ENCODE peak calls at places on chromosomes 4 and X, in four cellular contexts. One of them, this sample, is unnamed.

GRCh38 chrX:134849390-134849789 is 141.4 kb upstream of the SMIM10 start:
- DNase-seq in fibroblast of the aortic adventitia: peak; percentile 55
- DNase-seq in GOT3: no peak
- DNase-seq in HEK293T: no peak
- DNase-seq in this sample: no peak

GRCh38 chrX:137051978-137052640 is 18.3 kb upstream of the GPR101 start:
- DNase-seq in HEK293T: peak; percentile 89
- DNase-seq in fibroblast of the aortic adventitia: peak; percentile 37
- DNase-seq in GOT3: peak; percentile 5
- DNase-seq in this sample: peak; percentile 28

GRCh38 chr4:91734682-91735081 is 569.1 kb upstream of the GRID2 start:
- DNase-seq in HEK293T: no peak
- DNase-seq in fibroblast of the aortic adventitia: no peak
- DNase-seq in GOT3: no peak
- DNase-seq in this sample: no peak

GRCh38 chr4:61442936-61443335 is 242.8 kb downstream of the ADGRL3 start:
- DNase-seq in fibroblast of the aortic adventitia: no peak
- DNase-seq in GOT3: no peak
- DNase-seq in HEK293T: no peak
- DNase-seq in this sample: no peak

GRCh38 chrX:118964252-118964651 is 10.2 kb upstream of the LONRF3 start:
- DNase-seq in fibroblast of the aortic adventitia: peak; percentile 25
- DNase-seq in HEK293T: no peak
- DNase-seq in GOT3: no peak
- DNase-seq in this sample: no peak

GRCh38 chrX:48794993-48795501 is 6.8 kb upstream of the HDAC6 start:
- DNase-seq in GOT3: no peak
- DNase-seq in HEK293T: no peak
- DNase-seq in fibroblast of the aortic adventitia: peak; percentile 64
- DNase-seq in this sample: no peak

GRCh38 chrX:151975228-151975593 is 735 bp upstream of the GABRE start:
- DNase-seq in HEK293T: no peak
- DNase-seq in fibroblast of the aortic adventitia: no peak
- DNase-seq in GOT3: no peak
- DNase-seq in this sample: no peak

GRCh38 chrX:129593137-129593536 is 53.1 kb downstream of the OCRL start:
- DNase-seq in fibroblast of the aortic adventitia: peak; percentile 63
- DNase-seq in HEK293T: no peak
- DNase-seq in GOT3: no peak
- DNase-seq in this sample: no peak

GRCh38 chr4:146643812-146644401 is 5.2 kb downstream of the POU4F2 start:
- DNase-seq in HEK293T: peak; percentile 39
- DNase-seq in GOT3: no peak
- DNase-seq in fibroblast of the aortic adventitia: peak; percentile 40
- DNase-seq in this sample: no peak

GRCh38 chrX:19865567-19866363 is 21.6 kb downstream of the SH3KBP1 start:
- DNase-seq in fibroblast of the aortic adventitia: no peak
- DNase-seq in GOT3: no peak
- DNase-seq in HEK293T: no peak
- DNase-seq in this sample: no peak

GRCh38 chr4:122894802-122895201 is 27.6 kb downstream of the NUDT6 start:
- DNase-seq in fibroblast of the aortic adventitia: no peak
- DNase-seq in HEK293T: no peak
- DNase-seq in GOT3: no peak
- DNase-seq in this sample: no peak

GRCh38 chrX:41670108-41670507 is 18.7 kb upstream of the GPR34 start:
- DNase-seq in fibroblast of the aortic adventitia: no peak
- DNase-seq in GOT3: no peak
- DNase-seq in HEK293T: no peak
- DNase-seq in this sample: no peak

GRCh38 chr4:39655866-39656265 is 17.2 kb upstream of the SMIM14 start:
- DNase-seq in fibroblast of the aortic adventitia: peak; percentile 12
- DNase-seq in HEK293T: no peak
- DNase-seq in GOT3: no peak
- DNase-seq in this sample: no peak

GRCh38 chr4:84529169-84529751 is 30.2 kb upstream of the NKX6-1 start:
- DNase-seq in GOT3: no peak
- DNase-seq in fibroblast of the aortic adventitia: peak; percentile 44
- DNase-seq in HEK293T: peak; percentile 30
- DNase-seq in this sample: no peak

GRCh38 chr4:93810340-93810992 is 18.1 kb upstream of the ATOH1 start:
- DNase-seq in fibroblast of the aortic adventitia: no peak
- DNase-seq in HEK293T: no peak
- DNase-seq in GOT3: no peak
- DNase-seq in this sample: no peak

GRCh38 chrX:24846551-24847170 is 152.9 kb downstream of the POLA1 start:
- DNase-seq in HEK293T: no peak
- DNase-seq in fibroblast of the aortic adventitia: peak; percentile 72
- DNase-seq in GOT3: no peak
- DNase-seq in this sample: no peak

GRCh38 chrX:129701624-129702069 is 37.1 kb upstream of the XPNPEP2 start:
- DNase-seq in fibroblast of the aortic adventitia: peak; percentile 92
- DNase-seq in GOT3: peak; percentile 6
- DNase-seq in HEK293T: no peak
- DNase-seq in this sample: no peak

GRCh38 chr4:167219090-167219489 is 15.2 kb downstream of the SPOCK3 start:
- DNase-seq in GOT3: no peak
- DNase-seq in fibroblast of the aortic adventitia: no peak
- DNase-seq in HEK293T: peak; percentile 6
- DNase-seq in this sample: no peak

GRCh38 chrX:1463581-1464281 is 11.0 kb upstream of the ASMTL start:
- DNase-seq in GOT3: no peak
- DNase-seq in HEK293T: no peak
- DNase-seq in fibroblast of the aortic adventitia: no peak
- DNase-seq in this sample: no peak

GRCh38 chr4:176967586-176967985 is 174.9 kb upstream of the VEGFC start:
- DNase-seq in GOT3: no peak
- DNase-seq in fibroblast of the aortic adventitia: no peak
- DNase-seq in HEK293T: no peak
- DNase-seq in this sample: no peak

GRCh38 chrX:125203737-125204578 is 115.7 kb upstream of the TEX13C start:
- DNase-seq in HEK293T: no peak
- DNase-seq in GOT3: no peak
- DNase-seq in fibroblast of the aortic adventitia: no peak
- DNase-seq in this sample: no peak

GRCh38 chr4:84497220-84497834 is 1.8 kb downstream of the NKX6-1 start:
- DNase-seq in GOT3: peak; percentile 5
- DNase-seq in HEK293T: peak; percentile 19
- DNase-seq in fibroblast of the aortic adventitia: no peak
- DNase-seq in this sample: no peak

GRCh38 chrX:39470588-39471155 is 627.1 kb downstream of the BCOR start:
- DNase-seq in fibroblast of the aortic adventitia: peak; percentile 70
- DNase-seq in GOT3: no peak
- DNase-seq in HEK293T: no peak
- DNase-seq in this sample: no peak

GRCh38 chrX:39773923-39774803 is 323.6 kb downstream of the BCOR start:
- DNase-seq in GOT3: no peak
- DNase-seq in HEK293T: no peak
- DNase-seq in fibroblast of the aortic adventitia: peak; percentile 45
- DNase-seq in this sample: no peak

GRCh38 chr4:1744552-1744951 is 23.2 kb downstream of the TACC3 start:
- DNase-seq in HEK293T: no peak
- DNase-seq in GOT3: no peak
- DNase-seq in fibroblast of the aortic adventitia: no peak
- DNase-seq in this sample: no peak

This sample was measured in SW 1271.